ENCODE peak calls at places on chromosomes 6 and 20, in seven cellular contexts. One of them, this sample, is unnamed.

GRCh38 chr20:58892932-58893224 is 40.4 kb downstream of the GNAS start:
- DNase-seq in osteocyte: no peak
- DNase-seq in AG04449: no peak
- DNase-seq in GM13976: peak; percentile 45
- DNase-seq in Kasumi-1: no peak
- DNase-seq in PC-3: no peak
- DNase-seq in CD8-positive, alpha-beta T cell: no peak
- DNase-seq in this sample: no peak

GRCh38 chr6:143539723-143540122 is 28.2 kb upstream of the FUCA2 start:
- DNase-seq in osteocyte: no peak
- DNase-seq in PC-3: no peak
- DNase-seq in GM13976: no peak
- DNase-seq in Kasumi-1: no peak
- DNase-seq in AG04449: no peak
- DNase-seq in CD8-positive, alpha-beta T cell: no peak
- DNase-seq in this sample: no peak

GRCh38 chr20:50337521-50338466 is 147.2 kb downstream of the CEBPB start:
- DNase-seq in GM13976: no peak
- DNase-seq in CD8-positive, alpha-beta T cell: no peak
- DNase-seq in PC-3: no peak
- DNase-seq in Kasumi-1: no peak
- DNase-seq in AG04449: no peak
- DNase-seq in osteocyte: no peak
- DNase-seq in this sample: no peak

GRCh38 chr20:55160996-55161395 is 685.6 kb downstream of the DOK5 start:
- DNase-seq in GM13976: no peak
- DNase-seq in Kasumi-1: no peak
- DNase-seq in osteocyte: no peak
- DNase-seq in AG04449: no peak
- DNase-seq in PC-3: peak; percentile 48
- DNase-seq in CD8-positive, alpha-beta T cell: no peak
- DNase-seq in this sample: no peak

GRCh38 chr20:40673442-40673841 is 15.6 kb downstream of the MAFB start:
- DNase-seq in Kasumi-1: no peak
- DNase-seq in AG04449: no peak
- DNase-seq in GM13976: no peak
- DNase-seq in CD8-positive, alpha-beta T cell: no peak
- DNase-seq in osteocyte: no peak
- DNase-seq in PC-3: peak; percentile 12
- DNase-seq in this sample: no peak

GRCh38 chr20:24102290-24102689 is 113.7 kb upstream of the GGTLC1 start:
- DNase-seq in AG04449: no peak
- DNase-seq in osteocyte: no peak
- DNase-seq in Kasumi-1: peak; percentile 73
- DNase-seq in CD8-positive, alpha-beta T cell: peak; percentile 12
- DNase-seq in PC-3: peak; percentile 61
- DNase-seq in GM13976: no peak
- DNase-seq in this sample: no peak

GRCh38 chr20:10501377-10501776 is 66.3 kb downstream of the SLX4IP start:
- DNase-seq in PC-3: no peak
- DNase-seq in CD8-positive, alpha-beta T cell: peak; percentile 32
- DNase-seq in GM13976: no peak
- DNase-seq in Kasumi-1: peak; percentile 87
- DNase-seq in AG04449: no peak
- DNase-seq in osteocyte: no peak
- DNase-seq in this sample: no peak

GRCh38 chr6:70806086-70806485 is 138.4 kb downstream of the SMAP1 start:
- DNase-seq in PC-3: no peak
- DNase-seq in GM13976: no peak
- DNase-seq in CD8-positive, alpha-beta T cell: no peak
- DNase-seq in AG04449: no peak
- DNase-seq in osteocyte: no peak
- DNase-seq in Kasumi-1: no peak
- DNase-seq in this sample: no peak

GRCh38 chr20:62782149-62782892 is 14.0 kb upstream of the MRGBP start:
- DNase-seq in osteocyte: no peak
- DNase-seq in Kasumi-1: peak; percentile 60
- DNase-seq in GM13976: no peak
- DNase-seq in CD8-positive, alpha-beta T cell: no peak
- DNase-seq in AG04449: no peak
- DNase-seq in PC-3: no peak
- DNase-seq in this sample: no peak

GRCh38 chr6:2841264-2842138 is at the start of gene SERPINB1:
- DNase-seq in PC-3: peak; percentile 83
- DNase-seq in GM13976: peak; percentile 78
- DNase-seq in AG04449: peak; percentile 72
- DNase-seq in Kasumi-1: peak; percentile 95
- DNase-seq in osteocyte: peak; percentile 91
- DNase-seq in CD8-positive, alpha-beta T cell: peak; percentile 73
- DNase-seq in this sample: peak; percentile 96

GRCh38 chr20:17225891-17226409 is 890 bp upstream of the PCSK2 start:
- DNase-seq in osteocyte: no peak
- DNase-seq in Kasumi-1: no peak
- DNase-seq in GM13976: peak; percentile 4
- DNase-seq in PC-3: no peak
- DNase-seq in AG04449: no peak
- DNase-seq in CD8-positive, alpha-beta T cell: no peak
- DNase-seq in this sample: no peak

GRCh38 chr6:168533428-168533827 is 92.4 kb downstream of the SMOC2 start:
- DNase-seq in GM13976: no peak
- DNase-seq in PC-3: no peak
- DNase-seq in AG04449: no peak
- DNase-seq in CD8-positive, alpha-beta T cell: no peak
- DNase-seq in Kasumi-1: no peak
- DNase-seq in osteocyte: no peak
- DNase-seq in this sample: no peak

GRCh38 chr20:46226602-46227001 is 81.7 kb downstream of the CDH22 start:
- DNase-seq in CD8-positive, alpha-beta T cell: no peak
- DNase-seq in GM13976: no peak
- DNase-seq in osteocyte: no peak
- DNase-seq in Kasumi-1: no peak
- DNase-seq in AG04449: no peak
- DNase-seq in PC-3: peak; percentile 70
- DNase-seq in this sample: peak; percentile 25

GRCh38 chr6:51753635-51754034 is 333.8 kb downstream of the PKHD1 start:
- DNase-seq in GM13976: no peak
- DNase-seq in CD8-positive, alpha-beta T cell: no peak
- DNase-seq in osteocyte: no peak
- DNase-seq in Kasumi-1: peak; percentile 25
- DNase-seq in PC-3: peak; percentile 50
- DNase-seq in AG04449: no peak
- DNase-seq in this sample: no peak

GRCh38 chr20:9359561-9360308 is 154.7 kb upstream of the LAMP5 start:
- DNase-seq in PC-3: peak; percentile 78
- DNase-seq in GM13976: no peak
- DNase-seq in CD8-positive, alpha-beta T cell: no peak
- DNase-seq in Kasumi-1: peak; percentile 29
- DNase-seq in AG04449: no peak
- DNase-seq in osteocyte: no peak
- DNase-seq in this sample: peak; percentile 75

GRCh38 chr6:7542065-7542877 is 800 bp downstream of the DSP start:
- DNase-seq in CD8-positive, alpha-beta T cell: no peak
- DNase-seq in Kasumi-1: no peak
- DNase-seq in GM13976: peak; percentile 57
- DNase-seq in AG04449: no peak
- DNase-seq in PC-3: peak; percentile 35
- DNase-seq in osteocyte: peak; percentile 86
- DNase-seq in this sample: peak; percentile 57

GRCh38 chr20:59850018-59850641 is 83.3 kb downstream of the SYCP2 start:
- DNase-seq in AG04449: no peak
- DNase-seq in osteocyte: no peak
- DNase-seq in Kasumi-1: peak; percentile 54
- DNase-seq in PC-3: peak; percentile 78
- DNase-seq in GM13976: no peak
- DNase-seq in CD8-positive, alpha-beta T cell: no peak
- DNase-seq in this sample: peak; percentile 45

GRCh38 chr6:17505062-17505476 is 95.0 kb upstream of the FAM8A1 start:
- DNase-seq in PC-3: peak; percentile 39
- DNase-seq in Kasumi-1: no peak
- DNase-seq in AG04449: no peak
- DNase-seq in osteocyte: no peak
- DNase-seq in CD8-positive, alpha-beta T cell: no peak
- DNase-seq in GM13976: no peak
- DNase-seq in this sample: peak; percentile 41

GRCh38 chr6:11333292-11333849 is 100.9 kb upstream of the NEDD9 start:
- DNase-seq in CD8-positive, alpha-beta T cell: no peak
- DNase-seq in Kasumi-1: no peak
- DNase-seq in PC-3: no peak
- DNase-seq in AG04449: no peak
- DNase-seq in GM13976: no peak
- DNase-seq in osteocyte: no peak
- DNase-seq in this sample: no peak

GRCh38 chr6:112563368-112563767 is 216.2 kb downstream of the RFPL4B start:
- DNase-seq in Kasumi-1: no peak
- DNase-seq in AG04449: no peak
- DNase-seq in CD8-positive, alpha-beta T cell: no peak
- DNase-seq in GM13976: no peak
- DNase-seq in PC-3: peak; percentile 48
- DNase-seq in osteocyte: no peak
- DNase-seq in this sample: peak; percentile 69

GRCh38 chr6:160226118-160226541 is 32.5 kb downstream of the SLC22A2 start:
- DNase-seq in GM13976: no peak
- DNase-seq in PC-3: no peak
- DNase-seq in AG04449: no peak
- DNase-seq in Kasumi-1: no peak
- DNase-seq in osteocyte: no peak
- DNase-seq in CD8-positive, alpha-beta T cell: no peak
- DNase-seq in this sample: no peak

GRCh38 chr6:82246802-82247633 is 526 bp downstream of the IBTK start:
- DNase-seq in PC-3: peak; percentile 61
- DNase-seq in GM13976: peak; percentile 68
- DNase-seq in AG04449: no peak
- DNase-seq in osteocyte: no peak
- DNase-seq in Kasumi-1: peak; percentile 41
- DNase-seq in CD8-positive, alpha-beta T cell: no peak
- DNase-seq in this sample: peak; percentile 78

GRCh38 chr6:25892877-25893276 is 18.8 kb upstream of the SLC17A3 start:
- DNase-seq in AG04449: no peak
- DNase-seq in PC-3: no peak
- DNase-seq in osteocyte: no peak
- DNase-seq in CD8-positive, alpha-beta T cell: no peak
- DNase-seq in Kasumi-1: no peak
- DNase-seq in GM13976: no peak
- DNase-seq in this sample: no peak

GRCh38 chr20:3273371-3273770 is 34.4 kb upstream of the SLC4A11 start:
- DNase-seq in GM13976: no peak
- DNase-seq in Kasumi-1: no peak
- DNase-seq in CD8-positive, alpha-beta T cell: no peak
- DNase-seq in osteocyte: no peak
- DNase-seq in PC-3: no peak
- DNase-seq in AG04449: no peak
- DNase-seq in this sample: no peak